ENCODE peak calls at places on chromosome 5, in ten cellular contexts. A is NT2/D1; Z is ovary; Q is lower leg skin; Y is cardiac fibroblast; H is effector memory CD4-positive, alpha-beta T cell; C is HFF-Myc; O is lower lobe of right lung; W is esophagus squamous epithelium; X is right cardiac atrium. N is an unnamed sample.

GRCh38 chr5:135569755-135570452 is 8.9 kb downstream of the CXCL14 start:
- DNase-seq in A (peak), Z (no peak), Q (no peak), Y (peak), H (no peak), C (no peak), O (no peak), W (no peak), X (no peak), N (peak)

GRCh38 chr5:66299463-66299862 is 155.4 kb downstream of the SREK1 start:
- DNase-seq in A (no peak), Z (no peak), Q (no peak), Y (no peak), H (no peak), C (no peak), O (no peak), W (no peak), X (no peak), N (no peak)

GRCh38 chr5:36728697-36729543 is 122.5 kb downstream of the SLC1A3 start:
- DNase-seq in A (peak), Z (no peak), Q (no peak), Y (peak), H (no peak), C (peak), O (no peak), W (no peak), X (no peak), N (peak)

GRCh38 chr5:59276277-59276647 is 617.3 kb downstream of the PDE4D start:
- DNase-seq in A (no peak), Z (no peak), Q (no peak), Y (no peak), H (no peak), C (no peak), O (no peak), W (no peak), X (no peak), N (no peak)

GRCh38 chr5:122264610-122265009 is 47.4 kb upstream of the SNCAIP start:
- DNase-seq in A (no peak), Z (no peak), Q (no peak), Y (no peak), H (no peak), C (no peak), O (no peak), W (no peak), X (no peak), N (no peak)

GRCh38 chr5:4640793-4641192 is 499.3 kb upstream of the ADAMTS16 start:
- DNase-seq in A (peak), Z (no peak), Q (no peak), Y (no peak), H (no peak), C (no peak), O (no peak), W (no peak), X (no peak), N (no peak)

GRCh38 chr5:67315082-67315801 is 118.6 kb upstream of the CD180 start:
- DNase-seq in A (no peak), Z (no peak), Q (no peak), Y (peak), H (no peak), C (no peak), O (no peak), W (no peak), X (peak), N (no peak)

GRCh38 chr5:3140117-3140516 is 388.6 kb upstream of the IRX2 start:
- DNase-seq in A (no peak), Z (no peak), Q (no peak), Y (no peak), H (no peak), C (no peak), O (no peak), W (no peak), X (no peak), N (no peak)

GRCh38 chr5:88660947-88661869 is 221.8 kb downstream of the MEF2C start:
- DNase-seq in A (peak), Z (peak), Q (no peak), Y (peak), H (no peak), C (no peak), O (no peak), W (no peak), X (peak), N (peak)

GRCh38 chr5:41874512-41875060 is 4.4 kb upstream of the OXCT1 start:
- DNase-seq in A (no peak), Z (no peak), Q (no peak), Y (no peak), H (no peak), C (no peak), O (no peak), W (no peak), X (no peak), N (no peak)

GRCh38 chr5:141668601-141669265 is 13.3 kb downstream of the ARAP3 start:
- DNase-seq in A (no peak), Z (no peak), Q (no peak), Y (no peak), H (no peak), C (no peak), O (no peak), W (no peak), X (no peak), N (no peak)

GRCh38 chr5:80149161-80149609 is 106.7 kb downstream of the SERINC5 start:
- DNase-seq in A (no peak), Z (no peak), Q (no peak), Y (no peak), H (no peak), C (no peak), O (no peak), W (no peak), X (no peak), N (peak)

GRCh38 chr5:6762116-6762515 is 48.9 kb downstream of the TENT4A start:
- DNase-seq in A (no peak), Z (no peak), Q (no peak), Y (no peak), H (no peak), C (no peak), O (no peak), W (no peak), X (no peak), N (no peak)

GRCh38 chr5:57754616-57755015 is 272.0 kb upstream of the ACTBL2 start:
- DNase-seq in A (no peak), Z (no peak), Q (no peak), Y (peak), H (no peak), C (no peak), O (no peak), W (no peak), X (no peak), N (no peak)

GRCh38 chr5:161311965-161312364 is 234.6 kb downstream of the GABRB2 start:
- DNase-seq in A (no peak), Z (no peak), Q (no peak), Y (no peak), H (no peak), C (no peak), O (no peak), W (no peak), X (no peak), N (no peak)

GRCh38 chr5:174231961-174232487 is 186.5 kb downstream of the NSG2 start:
- DNase-seq in A (no peak), Z (no peak), Q (no peak), Y (no peak), H (no peak), C (peak), O (no peak), W (no peak), X (no peak), N (no peak)

GRCh38 chr5:96968614-96969013 is 32.7 kb downstream of the LNPEP start:
- DNase-seq in A (no peak), Z (no peak), Q (no peak), Y (no peak), H (no peak), C (peak), O (no peak), W (no peak), X (no peak), N (peak)

GRCh38 chr5:42870882-42871418 is 59.3 kb upstream of the SELENOP start:
- DNase-seq in A (peak), Z (no peak), Q (no peak), Y (no peak), H (no peak), C (no peak), O (no peak), W (no peak), X (no peak), N (no peak)

GRCh38 chr5:74316064-74316586 is 324.4 kb downstream of the ENC1 start:
- DNase-seq in A (no peak), Z (no peak), Q (no peak), Y (peak), H (no peak), C (peak), O (no peak), W (no peak), X (no peak), N (no peak)

GRCh38 chr5:141519605-141520288 is 30.9 kb downstream of the PCDHGC5 start:
- DNase-seq in A (no peak), Z (no peak), Q (no peak), Y (no peak), H (no peak), C (no peak), O (no peak), W (no peak), X (no peak), N (no peak)

GRCh38 chr5:145811834-145812625 is 23.1 kb downstream of the PRELID2 start:
- DNase-seq in A (no peak), Z (no peak), Q (no peak), Y (peak), H (no peak), C (no peak), O (no peak), W (no peak), X (no peak), N (no peak)

GRCh38 chr5:55227738-55228430 is 769 bp upstream of the MCIDAS start:
- DNase-seq in A (no peak), Z (no peak), Q (no peak), Y (no peak), H (no peak), C (no peak), O (no peak), W (no peak), X (no peak), N (no peak)

GRCh38 chr5:55223988-55224240 is 3.2 kb downstream of the MCIDAS start:
- DNase-seq in A (no peak), Z (no peak), Q (no peak), Y (no peak), H (no peak), C (no peak), O (no peak), W (no peak), X (no peak), N (no peak)

GRCh38 chr5:55225346-55225745 is 1.8 kb downstream of the MCIDAS start:
- DNase-seq in A (no peak), Z (no peak), Q (no peak), Y (no peak), H (no peak), C (no peak), O (no peak), W (no peak), X (no peak), N (no peak)

GRCh38 chr5:55226934-55227737 is at the start of gene MCIDAS:
- DNase-seq in A (no peak), Z (no peak), Q (no peak), Y (peak), H (peak), C (no peak), O (peak), W (no peak), X (peak), N (peak)

DNA sequence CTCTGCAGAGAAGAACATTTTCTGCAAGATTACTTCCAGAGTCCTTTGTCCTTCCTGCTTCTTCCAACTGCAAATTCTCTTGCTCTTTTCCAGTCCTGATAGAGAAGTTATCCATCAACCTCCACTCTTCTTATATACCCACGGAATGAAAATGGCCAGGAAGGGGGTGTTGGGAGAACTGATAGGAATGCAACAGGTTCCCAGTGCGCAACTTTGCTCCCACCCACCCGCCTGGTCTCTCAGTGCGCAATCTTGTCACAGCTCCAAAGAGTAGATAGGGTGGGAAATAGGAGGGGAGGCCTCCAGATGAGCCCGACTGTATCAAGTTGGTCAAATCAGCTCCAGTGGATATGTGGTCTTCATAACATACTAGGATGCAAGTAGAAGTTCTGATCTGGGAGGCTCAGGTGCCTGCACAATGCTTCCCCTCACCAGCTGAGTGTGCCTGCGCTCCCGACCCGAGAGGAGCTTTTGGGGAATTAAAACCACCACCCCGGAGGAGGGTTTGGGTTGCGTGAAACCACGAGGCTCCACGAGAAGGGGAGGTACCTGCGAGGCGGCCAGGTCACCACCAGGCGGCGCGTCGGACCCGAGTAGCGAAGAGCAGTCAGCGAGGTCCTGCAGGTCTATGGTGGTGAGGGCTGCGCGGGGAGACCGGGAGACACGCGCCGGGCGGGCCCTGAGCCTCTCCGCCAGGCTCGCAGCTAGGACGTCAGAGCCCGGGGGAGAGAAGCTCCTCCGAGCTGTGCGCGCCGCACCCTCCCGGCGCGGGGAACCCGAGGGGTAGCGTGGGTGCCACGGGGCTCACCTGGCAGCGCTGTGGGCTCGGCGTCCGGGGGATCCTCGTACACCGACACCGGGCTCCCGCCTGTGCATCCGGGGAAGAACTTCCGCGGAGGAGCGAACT is 835 bp downstream of the MCIDAS start:
- DNase-seq in A (no peak), Z (peak), Q (no peak), Y (peak), H (no peak), C (no peak), O (peak), W (no peak), X (peak), N (peak)
- H3K4me3 ChIP-seq in A (peak), Z (peak), Q (peak), Y (peak), H (peak), C (peak), O (peak), W (peak), X (peak), N (peak)

GRCh38 chr5:127029513-127030258 is 672 bp downstream of the MARCHF3 start:
- DNase-seq in A (peak), Z (peak), Q (peak), Y (peak), H (peak), C (no peak), O (peak), W (no peak), X (peak), N (peak)

GRCh38 chr5:127028822-127029457 is 1.4 kb downstream of the MARCHF3 start:
- DNase-seq in A (no peak), Z (peak), Q (no peak), Y (peak), H (no peak), C (no peak), O (peak), W (peak), X (peak), N (peak)

GRCh38 chr5:127031863-127032232 is 1.5 kb upstream of the MARCHF3 start:
- DNase-seq in A (no peak), Z (no peak), Q (no peak), Y (peak), H (no peak), C (no peak), O (no peak), W (no peak), X (no peak), N (no peak)

GRCh38 chr5:127031147-127031862 is 947 bp upstream of the MARCHF3 start:
- DNase-seq in A (no peak), Z (no peak), Q (peak), Y (no peak), H (no peak), C (no peak), O (peak), W (no peak), X (peak), N (no peak)

GRCh38 chr5:127030259-127031146 is at the start of gene MARCHF3:
- DNase-seq in A (peak), Z (peak), Q (peak), Y (peak), H (peak), C (peak), O (peak), W (peak), X (peak), N (peak)
- H3K4me3 ChIP-seq in A (peak), Z (peak), Q (peak), Y (peak), H (peak), C (peak), O (peak), W (peak), X (peak), N (peak)

GRCh38 chr5:128673411-128673957 is 135.4 kb upstream of the FBN2 start:
- DNase-seq in A (no peak), Z (no peak), Q (no peak), Y (no peak), H (no peak), C (no peak), O (no peak), W (no peak), X (no peak), N (no peak)
- H3K4me3 ChIP-seq in A (no peak), Z (no peak), Q (no peak), Y (no peak), H (no peak), C (no peak), O (no peak), W (no peak), X (no peak), N (no peak)

DNA sequence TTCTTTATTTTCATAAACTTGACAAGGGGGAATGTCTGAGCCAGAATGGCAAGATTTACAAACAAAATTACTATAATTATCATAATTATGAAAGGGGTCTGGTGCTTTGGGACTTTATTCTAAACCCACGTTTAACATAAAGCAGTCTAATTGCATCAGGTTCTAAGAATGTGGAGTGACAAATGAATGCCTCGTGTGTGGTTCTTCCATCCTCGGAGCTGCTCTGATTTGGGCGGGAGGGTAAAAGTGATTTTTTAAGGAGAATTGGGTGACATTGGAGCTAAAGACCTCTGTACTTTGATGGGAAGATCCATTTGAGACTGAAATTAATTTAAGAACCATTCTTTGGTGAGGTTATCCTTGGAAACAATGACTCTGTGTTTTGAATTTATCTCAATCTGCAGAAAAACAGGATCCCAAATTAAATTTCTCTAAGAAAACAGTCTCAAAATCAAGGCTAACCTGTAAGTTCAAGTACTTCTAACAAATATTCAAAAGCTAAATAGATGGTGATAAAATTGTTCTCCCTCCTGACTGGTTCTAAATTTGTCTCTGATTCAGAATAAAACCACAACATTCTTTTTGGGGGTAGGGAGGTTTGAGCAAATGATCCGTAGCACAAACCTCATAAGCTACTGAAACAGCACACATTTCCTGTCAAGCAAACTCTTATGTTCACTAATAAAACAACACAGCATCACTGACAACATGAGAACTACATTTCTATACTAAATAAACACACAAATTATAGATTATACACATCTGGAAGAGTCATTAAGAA is 85.4 kb downstream of the DCP2 start:
- DNase-seq in A (no peak), Z (no peak), Q (no peak), Y (peak), H (no peak), C (no peak), O (no peak), W (no peak), X (no peak), N (no peak)
- H3K4me3 ChIP-seq in A (no peak), Z (no peak), Q (no peak), Y (no peak), H (no peak), C (no peak), O (no peak), W (no peak), X (no peak), N (no peak)

GRCh38 chr5:150757087-150757649 is 1.6 kb downstream of the DCTN4 start:
- DNase-seq in A (no peak), Z (no peak), Q (no peak), Y (no peak), H (no peak), C (no peak), O (no peak), W (no peak), X (no peak), N (no peak)
- H3K4me3 ChIP-seq in A (no peak), Z (no peak), Q (no peak), Y (no peak), H (no peak), C (peak), O (peak), W (peak), X (no peak), N (peak)

GRCh38 chr5:98414938-98415337 is 358.5 kb upstream of the RGMB start:
- DNase-seq in A (no peak), Z (no peak), Q (no peak), Y (peak), H (no peak), C (no peak), O (no peak), W (no peak), X (no peak), N (no peak)

GRCh38 chr5:98416541-98416940 is 356.9 kb upstream of the RGMB start:
- DNase-seq in A (no peak), Z (no peak), Q (no peak), Y (peak), H (no peak), C (no peak), O (no peak), W (no peak), X (no peak), N (no peak)

GRCh38 chr5:98415663-98416062 is 357.8 kb upstream of the RGMB start:
- DNase-seq in A (no peak), Z (no peak), Q (no peak), Y (no peak), H (no peak), C (no peak), O (no peak), W (no peak), X (no peak), N (no peak)
- H3K4me3 ChIP-seq in A (no peak), Z (no peak), Q (no peak), Y (no peak), H (no peak), C (no peak), O (no peak), W (no peak), X (no peak), N (no peak)

GRCh38 chr5:133977858-133978257 is 9.4 kb upstream of the C5orf15 start:
- DNase-seq in A (no peak), Z (no peak), Q (no peak), Y (peak), H (no peak), C (no peak), O (no peak), W (no peak), X (no peak), N (no peak)
- H3K4me3 ChIP-seq in A (no peak), Z (no peak), Q (no peak), Y (no peak), H (no peak), C (no peak), O (no peak), W (no peak), X (no peak), N (no peak)

GRCh38 chr5:177089146-177089545 is 2.4 kb downstream of the FGFR4 start:
- DNase-seq in A (no peak), Z (no peak), Q (no peak), Y (no peak), H (no peak), C (no peak), O (no peak), W (no peak), X (peak), N (no peak)

GRCh38 chr5:177086918-177087706 is 397 bp downstream of the FGFR4 start:
- DNase-seq in A (peak), Z (no peak), Q (no peak), Y (no peak), H (peak), C (no peak), O (peak), W (no peak), X (peak), N (peak)

GRCh38 chr5:177085985-177086917 is at the start of gene FGFR4:
- DNase-seq in A (peak), Z (peak), Q (peak), Y (peak), H (peak), C (no peak), O (peak), W (peak), X (peak), N (peak)

GRCh38 chr5:177089825-177090641 is 3.3 kb downstream of the FGFR4 start:
- DNase-seq in A (no peak), Z (no peak), Q (no peak), Y (no peak), H (no peak), C (no peak), O (no peak), W (no peak), X (no peak), N (no peak)

GRCh38 chr5:177087707-177088005 is 941 bp downstream of the FGFR4 start:
- DNase-seq in A (no peak), Z (no peak), Q (no peak), Y (no peak), H (no peak), C (no peak), O (no peak), W (no peak), X (no peak), N (no peak)
- H3K4me3 ChIP-seq in A (peak), Z (no peak), Q (no peak), Y (no peak), H (peak), C (peak), O (peak), W (peak), X (no peak), N (peak)

GRCh38 chr5:128536861-128537305 is 1.2 kb downstream of the FBN2 start:
- DNase-seq in A (peak), Z (no peak), Q (no peak), Y (peak), H (no peak), C (no peak), O (no peak), W (no peak), X (peak), N (peak)
- H3K4me3 ChIP-seq in A (peak), Z (peak), Q (peak), Y (peak), H (no peak), C (peak), O (peak), W (peak), X (peak), N (peak)

N was measured in HAP-1.